ENCODE peak calls at places on chromosomes 6 and 20, in four cellular contexts. H is GM23248, B is hepatocyte, N is fibroblast of lung. I is an unnamed sample.

GRCh38 chr6:125117818-125118217 is 35.8 kb upstream of the TPD52L1 start:
- DNase-seq in H (peak), B (no peak), N (peak), I (no peak)

GRCh38 chr6:25852756-25853155 is 20.9 kb upstream of the SLC17A1 start:
- DNase-seq in H (no peak), B (no peak), N (no peak), I (no peak)

GRCh38 chr6:145643760-145644159 is 91.6 kb downstream of the EPM2A start:
- DNase-seq in H (peak), B (no peak), N (peak), I (no peak)

GRCh38 chr6:129567374-129567773 is 142.6 kb downstream of the ARHGAP18 start:
- DNase-seq in H (peak), B (peak), N (no peak), I (no peak)

GRCh38 chr6:157283900-157284737 is 39.2 kb downstream of the TMEM242 start:
- DNase-seq in H (no peak), B (no peak), N (no peak), I (no peak)

GRCh38 chr20:57857969-57858368 is 148.2 kb upstream of the PMEPA1 start:
- DNase-seq in H (no peak), B (no peak), N (no peak), I (no peak)

GRCh38 chr6:75208564-75209431 is 2.9 kb upstream of the COL12A1 start:
- DNase-seq in H (peak), B (peak), N (peak), I (peak)

GRCh38 chr6:84645563-84646266 is 118.7 kb downstream of the TBX18 start:
- DNase-seq in H (peak), B (no peak), N (peak), I (no peak)

GRCh38 chr20:62181808-62182207 is 1.0 kb upstream of the MTG2 start:
- DNase-seq in H (peak), B (no peak), N (no peak), I (no peak)

GRCh38 chr6:71238351-71238750 is 50.3 kb upstream of the OGFRL1 start:
- DNase-seq in H (peak), B (no peak), N (peak), I (no peak)

GRCh38 chr20:58160451-58161051 is 67.9 kb downstream of the ANKRD60 start:
- DNase-seq in H (peak), B (no peak), N (peak), I (no peak)

GRCh38 chr20:50520222-50520877 is 10.2 kb downstream of the PTPN1 start:
- DNase-seq in H (peak), B (no peak), N (no peak), I (no peak)

DNA sequence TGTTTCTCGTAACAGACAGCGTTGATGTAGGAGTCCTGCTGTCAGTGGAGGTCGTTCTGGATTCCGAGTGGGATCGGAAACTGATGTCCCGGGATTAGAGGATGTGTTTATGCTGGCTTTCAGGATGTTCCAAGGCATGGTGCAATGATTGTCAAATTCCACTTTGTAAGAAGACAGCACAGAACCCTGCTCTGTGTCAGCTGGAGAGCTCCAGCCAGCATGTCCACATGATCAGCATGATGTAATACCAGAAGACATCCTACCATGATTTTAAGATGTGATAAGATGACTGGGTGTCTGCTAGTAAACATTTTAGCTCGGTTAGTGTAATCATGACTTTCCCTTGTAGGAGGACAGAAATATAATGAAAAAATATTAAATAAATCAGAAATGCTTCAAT is 20.3 kb downstream of the ENPP1 start:
- DNase-seq in H (peak), B (peak), N (peak), I (no peak)
- H3K27ac ChIP-seq in H (peak), B (peak), N (no peak), I (no peak)

GRCh38 chr6:29793036-29793356 is 34.6 kb upstream of the HLA-G start:
- DNase-seq in H (no peak), B (no peak), N (no peak), I (no peak)
- H3K4me2 ChIP-seq in H (peak), B (peak), N (peak), I (peak)

GRCh38 chr6:161256390-161256789 is 17.5 kb downstream of the AGPAT4 start:
- DNase-seq in H (no peak), B (no peak), N (no peak), I (no peak)
- H3K27ac ChIP-seq in H (no peak), B (no peak), N (no peak), I (no peak)

GRCh38 chr6:111759413-111759835 is 113.8 kb downstream of the FYN start:
- DNase-seq in H (peak), B (no peak), N (no peak), I (no peak)
- H3K4me2 ChIP-seq in H (peak), B (peak), N (peak), I (no peak)

DNA sequence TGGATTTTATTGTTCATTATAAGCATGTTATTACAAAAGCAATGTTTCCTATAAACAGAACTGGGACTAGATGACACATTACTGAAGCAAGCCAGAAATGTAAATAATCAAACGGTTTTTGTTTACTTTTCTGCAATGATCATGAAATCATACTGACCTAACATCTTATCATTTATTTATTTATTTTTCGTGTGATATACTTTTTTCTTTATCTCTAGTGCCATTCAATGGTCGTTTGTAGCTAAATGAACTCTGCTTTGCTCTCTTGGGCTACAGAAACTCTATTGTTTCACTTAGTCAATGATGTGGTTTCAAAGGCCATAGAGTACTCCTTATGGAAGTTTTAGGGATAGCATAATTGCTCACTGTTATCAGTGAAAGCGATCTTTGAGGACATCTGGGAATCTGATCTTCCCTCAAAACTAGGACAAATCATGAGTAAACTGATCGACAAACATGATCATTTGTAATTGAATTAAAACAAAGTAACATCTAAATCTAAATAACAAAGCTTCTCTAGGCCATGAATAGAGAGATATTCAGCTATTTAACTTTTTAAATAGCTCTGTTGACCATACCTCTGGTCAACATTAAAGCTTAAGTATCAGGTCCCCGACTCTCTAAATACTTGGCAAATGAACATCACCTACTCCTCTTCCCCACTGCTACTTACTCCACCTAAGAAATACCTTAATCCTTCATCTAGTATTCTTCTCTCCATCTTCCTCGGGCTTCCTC is 933.4 kb downstream of the TFAP2A start:
- DNase-seq in H (peak), B (no peak), N (peak), I (peak)
- H3K27ac ChIP-seq in H (peak), B (peak), N (peak), I (peak)

DNA sequence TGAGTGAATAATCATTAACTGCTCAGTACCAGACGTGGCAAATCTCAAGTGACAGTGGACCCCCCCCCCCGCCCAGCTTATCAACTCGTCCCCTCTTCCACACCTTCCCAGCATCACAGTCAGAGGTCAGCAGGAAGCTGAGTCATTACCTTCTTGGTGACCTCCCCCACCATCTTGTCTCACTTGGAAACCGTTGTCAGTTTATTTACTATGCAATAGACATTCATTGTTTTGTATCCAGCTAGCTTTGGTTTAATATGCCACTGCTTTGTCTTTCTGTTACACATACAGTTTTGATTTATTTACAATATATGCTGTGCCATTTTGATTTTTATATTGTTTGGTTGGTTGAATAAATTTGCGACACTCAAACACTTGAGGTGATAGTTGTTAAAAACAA is 158.1 kb downstream of the QKI start:
- DNase-seq in H (no peak), B (no peak), N (no peak), I (no peak)
- H3K4me2 ChIP-seq in H (no peak), B (no peak), N (no peak), I (no peak)

GRCh38 chr20:10596726-10597125 is 77.1 kb downstream of the JAG1 start:
- DNase-seq in H (peak), B (no peak), N (peak), I (no peak)
- H3K27ac ChIP-seq in H (peak), B (no peak), N (peak), I (no peak)

DNA sequence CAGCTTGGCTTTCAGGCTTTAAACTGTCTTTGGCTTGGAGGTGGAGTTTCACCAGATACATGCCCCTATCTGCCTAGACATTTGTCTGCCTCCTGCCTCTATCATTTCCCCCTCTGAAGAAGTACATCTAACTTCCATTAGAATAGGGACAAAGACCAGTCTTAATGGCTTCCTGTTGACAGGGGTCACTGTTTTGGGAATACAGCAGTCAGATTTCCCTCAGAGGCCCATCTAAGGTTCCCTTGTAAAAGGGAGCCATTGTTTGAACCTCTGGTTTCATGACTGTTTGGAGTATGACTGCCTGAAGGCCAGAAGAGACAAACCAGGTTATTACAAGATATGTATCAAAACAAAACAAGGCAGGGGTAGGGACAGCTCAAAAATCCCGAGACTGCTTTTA is 665.7 kb upstream of the GJE1 start:
- DNase-seq in H (no peak), B (no peak), N (no peak), I (no peak)
- H3K4me2 ChIP-seq in H (no peak), B (no peak), N (no peak), I (no peak)

I was measured in PC-9.